ENCODE peak calls at places on chromosomes 1 and 21, in ten cellular contexts. U is psoas muscle; H is CD4-positive, CD25-positive, alpha-beta regulatory T cell; K is brain microvascular endothelial cell; X is heart left ventricle; G is heart right ventricle; J is GM12878; V is mesendoderm; Z is tibial artery; S is breast epithelium. I is an unnamed sample.

GRCh38 chr1:20165522-20165951 is 20.4 kb upstream of the UBXN10 start:
- DNase-seq in G (no peak), U (no peak), X (no peak), Z (no peak), H (no peak), V (peak; percentile 31), J (no peak), S (no peak), K (peak; percentile 21), I (no peak)

GRCh38 chr1:23013657-23014056 is 2.0 kb downstream of the TEX46 start:
- DNase-seq in V (peak; percentile 86), U (no peak), Z (no peak), X (no peak), G (no peak), S (no peak), K (no peak), H (no peak), J (no peak), I (no peak)

GRCh38 chr1:58896211-58897183 is 112.7 kb upstream of the JUN start:
- DNase-seq in V (peak; percentile 65), X (peak; percentile 64), S (no peak), J (no peak), Z (peak; percentile 70), K (no peak), G (peak; percentile 73), U (peak; percentile 73), H (no peak), I (no peak)

GRCh38 chr1:27664291-27664690 is 7.7 kb downstream of the IFI6 start:
- DNase-seq in H (no peak), U (peak; percentile 38), Z (no peak), X (no peak), G (no peak), V (peak; percentile 29), S (no peak), J (no peak), K (no peak), I (no peak)

GRCh38 chr21:41213081-41213480 is 45.1 kb downstream of the BACE2 start:
- DNase-seq in Z (no peak), H (no peak), S (no peak), U (no peak), J (no peak), K (no peak), G (no peak), X (no peak), V (no peak), I (no peak)

GRCh38 chr1:29648026-29648425 is 411.7 kb downstream of the PTPRU start:
- DNase-seq in S (no peak), X (no peak), Z (no peak), H (no peak), K (no peak), U (no peak), G (no peak), J (no peak), V (no peak), I (no peak)

GRCh38 chr1:98792123-98792522 is 130.6 kb downstream of the SNX7 start:
- DNase-seq in H (no peak), Z (no peak), G (no peak), U (no peak), K (peak; percentile 16), X (no peak), V (peak; percentile 16), S (no peak), J (no peak), I (no peak)

GRCh38 chr1:17023103-17023502 is 11.4 kb upstream of the ATP13A2 start:
- DNase-seq in X (no peak), G (no peak), H (no peak), Z (no peak), U (no peak), J (peak; percentile 49), S (no peak), K (no peak), V (no peak), I (no peak)

GRCh38 chr1:154866995-154867795 is 2.9 kb downstream of the KCNN3 start:
- DNase-seq in X (no peak), Z (no peak), S (no peak), G (no peak), J (no peak), K (peak; percentile 83), U (peak; percentile 67), H (no peak), V (peak; percentile 69), I (peak; percentile 42)

GRCh38 chr1:24909388-24909898 is 20.6 kb downstream of the RUNX3 start:
- DNase-seq in K (peak; percentile 82), Z (peak; percentile 62), U (peak; percentile 53), S (no peak), X (peak; percentile 44), G (peak; percentile 55), J (no peak), H (no peak), V (peak; percentile 97), I (peak; percentile 7)

GRCh38 chr1:30416221-30416820 is 307.1 kb downstream of the MATN1 start:
- DNase-seq in Z (no peak), X (no peak), V (no peak), J (no peak), K (no peak), S (peak; percentile 7), H (no peak), G (no peak), U (no peak), I (no peak)

GRCh38 chr21:42456457-42456856 is 39.6 kb downstream of the RSPH1 start:
- DNase-seq in K (peak; percentile 48), V (no peak), G (no peak), U (no peak), H (no peak), Z (no peak), J (no peak), S (no peak), X (no peak), I (no peak)

DNA sequence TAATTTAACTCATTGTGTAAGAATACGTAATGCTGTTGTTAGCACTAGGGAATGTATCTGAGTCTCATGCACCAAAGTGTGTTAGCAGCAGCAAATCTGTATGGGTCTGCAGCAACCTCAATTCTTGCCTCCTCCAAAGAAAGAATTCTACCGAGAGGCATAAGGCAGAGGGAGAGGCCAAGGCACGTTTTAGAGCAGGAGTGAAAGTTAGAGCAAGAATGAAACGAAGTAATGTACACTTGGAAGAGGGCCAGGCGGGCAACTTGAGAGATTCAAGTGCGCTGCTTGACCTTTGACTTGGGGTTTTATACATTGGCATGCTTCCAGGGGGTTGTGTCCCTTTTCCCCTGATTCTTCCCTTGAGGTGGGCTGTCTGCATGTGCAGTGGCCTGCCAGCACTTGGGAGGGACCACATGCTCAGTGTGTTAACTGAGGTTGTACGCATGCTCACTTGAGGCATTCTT is 2.5 kb upstream of the CNN3 start:
- DNase-seq in S (no peak), U (no peak), X (peak; percentile 15), Z (no peak), G (no peak), K (no peak), H (no peak), V (no peak), J (no peak), I (no peak)
- H3K27ac ChIP-seq in S (peak overlapping the region; percentile 50), U (no peak overlapping the region), X (peak overlapping the region; percentile 96), Z (peak overlapping the region; percentile 99), G (no peak overlapping the region), K (no peak overlapping the region), H (no peak overlapping the region), V (no peak overlapping the region), J (no peak overlapping the region), I (no peak overlapping the region)

GRCh38 chr1:197199923-197200467 is 53.5 kb upstream of the ASPM start:
- DNase-seq in U (no peak), Z (no peak), V (peak; percentile 23), H (no peak), J (no peak), X (no peak), G (no peak), S (no peak), K (no peak), I (no peak)
- H3K27ac ChIP-seq in U (peak overlapping the region; percentile 91), Z (peak overlapping the region; percentile 93), V (no peak overlapping the region), H (peak overlapping the region; percentile 94), J (no peak overlapping the region), X (peak overlapping the region; percentile 90), G (peak overlapping the region; percentile 98), S (no peak overlapping the region), K (peak overlapping the region; percentile 92), I (no peak overlapping the region)

DNA sequence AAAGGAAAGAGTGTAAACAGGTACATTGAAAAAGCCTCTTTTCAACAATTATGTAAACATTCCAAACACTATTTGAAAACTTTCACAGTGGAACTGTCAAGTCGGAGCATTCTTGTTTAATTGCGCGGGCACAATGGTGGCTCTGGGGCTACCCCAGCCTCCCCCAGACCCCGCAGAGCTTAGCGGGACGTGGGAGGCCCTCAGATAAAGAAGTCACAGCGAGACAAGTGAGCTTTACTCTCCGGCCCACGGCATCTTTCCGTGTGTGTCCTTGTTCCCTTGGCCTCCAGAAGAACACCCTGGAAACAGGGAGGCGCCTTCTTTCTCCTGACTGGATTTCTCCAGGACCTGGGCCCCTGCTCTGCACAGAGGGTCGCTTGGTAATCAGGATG is 382.8 kb downstream of the RRAGC start:
- DNase-seq in G (no peak), U (no peak), S (no peak), V (no peak), H (no peak), Z (no peak), J (no peak), X (no peak), K (no peak), I (no peak)
- H3K27ac ChIP-seq in G (no peak overlapping the region), U (no peak overlapping the region), S (no peak overlapping the region), V (peak overlapping the region; percentile 16), H (no peak overlapping the region), Z (no peak overlapping the region), J (peak overlapping the region; percentile 100), X (no peak overlapping the region), K (no peak overlapping the region), I (no peak overlapping the region)

GRCh38 chr1:15176120-15176519 is 22.6 kb downstream of the TMEM51 start:
- DNase-seq in Z (no peak), H (no peak), X (no peak), K (no peak), U (no peak), J (peak; percentile 42), V (no peak), G (no peak), S (no peak), I (no peak)

GRCh38 chr1:15178571-15179484 is 25.3 kb downstream of the TMEM51 start:
- DNase-seq in G (no peak), K (peak; percentile 91), S (no peak), Z (no peak), X (no peak), V (no peak), U (no peak), J (no peak), H (no peak), I (peak; percentile 86)

GRCh38 chr1:15179485-15179883 is 25.9 kb downstream of the TMEM51 start:
- DNase-seq in K (no peak), H (no peak), U (no peak), X (no peak), J (no peak), G (no peak), V (no peak), S (no peak), Z (no peak), I (no peak)

GRCh38 chr1:15176898-15177665 is 23.5 kb downstream of the TMEM51 start:
- DNase-seq in G (no peak), V (no peak), K (no peak), Z (no peak), U (no peak), S (no peak), J (no peak), X (no peak), H (no peak), I (no peak)

DNA sequence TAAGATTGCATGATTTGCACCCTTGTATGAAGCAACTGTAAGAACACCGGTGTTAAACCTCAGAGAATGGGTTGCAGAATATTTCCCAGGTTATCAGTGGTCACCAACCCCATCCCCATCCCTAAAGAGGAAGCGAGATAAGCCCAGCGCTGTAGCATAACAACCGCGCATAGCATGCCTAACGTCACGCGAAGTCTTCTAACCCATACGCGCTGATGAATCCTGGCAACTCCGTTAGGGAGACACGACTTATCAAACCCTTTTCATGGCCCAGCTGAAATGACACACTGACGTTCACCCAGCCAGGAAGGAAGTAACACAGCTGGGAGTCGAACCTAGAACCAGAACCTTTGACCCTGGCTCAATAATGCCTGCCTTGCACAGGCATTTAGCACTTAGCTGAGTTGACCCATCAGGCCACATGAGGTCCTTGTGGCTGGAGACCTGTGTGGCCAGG is 24.2 kb downstream of the TMEM51 start:
- DNase-seq in X (no peak), J (no peak), K (no peak), U (no peak), Z (no peak), H (no peak), V (no peak), G (no peak), S (no peak), I (no peak)
- H3K27ac ChIP-seq in X (no peak overlapping the region), J (no peak overlapping the region), K (no peak overlapping the region), U (no peak overlapping the region), Z (no peak overlapping the region), H (no peak overlapping the region), V (no peak overlapping the region), G (no peak overlapping the region), S (no peak overlapping the region), I (peak overlapping the region; percentile 95)